ENCODE peak calls at places on chromosomes 1 and 21, in six cellular contexts. Q is neuronal stem cell; G is psoas muscle; A is adipocyte; Z is CD8-positive, alpha-beta memory T cell; P is naive thymus-derived CD4-positive, alpha-beta T cell. C is an unnamed sample.

GRCh38 chr1:17251699-17252376 is 2.9 kb downstream of the PADI3 start:
- DNase-seq in Q (no peak), G (no peak), A (no peak), Z (no peak), P (no peak), C (no peak)

GRCh38 chr21:20311388-20311787 is 686.8 kb upstream of the NCAM2 start:
- DNase-seq in Q (no peak), G (no peak), A (no peak), Z (no peak), P (no peak), C (no peak)

GRCh38 chr1:148389027-148389339 is 94.1 kb downstream of the PPIAL4G start:
- DNase-seq in Q (no peak), G (no peak), A (no peak), Z (no peak), P (no peak), C (no peak)

GRCh38 chr1:30149226-30149625 is 574.2 kb downstream of the MATN1 start:
- DNase-seq in Q (no peak), G (no peak), A (no peak), Z (no peak), P (no peak), C (no peak)

GRCh38 chr1:221575605-221576004 is 166.3 kb downstream of the DUSP10 start:
- DNase-seq in Q (no peak), G (no peak), A (no peak), Z (no peak), P (no peak), C (no peak)

GRCh38 chr1:111320066-111320879 is 29.6 kb downstream of the CHIA start:
- DNase-seq in Q (no peak), G (no peak), A (no peak), Z (no peak), P (no peak), C (peak; percentile 75)

GRCh38 chr1:226029568-226030225 is 30.6 kb upstream of the SDE2 start:
- DNase-seq in Q (no peak), G (no peak), A (no peak), Z (no peak), P (no peak), C (no peak)

GRCh38 chr1:18945401-18945849 is 11.1 kb downstream of the IFFO2 start:
- DNase-seq in Q (no peak), G (no peak), A (no peak), Z (no peak), P (no peak), C (no peak)

GRCh38 chr1:160408864-160409263 is 8.5 kb downstream of the VANGL2 start:
- DNase-seq in Q (no peak), G (no peak), A (no peak), Z (no peak), P (no peak), C (no peak)

GRCh38 chr1:220335668-220336067 is 63.4 kb upstream of the RAB3GAP2 start:
- DNase-seq in Q (no peak), G (no peak), A (peak; percentile 13), Z (no peak), P (no peak), C (no peak)

GRCh38 chr1:30793209-30793608 is 35.6 kb upstream of the LAPTM5 start:
- DNase-seq in Q (no peak), G (no peak), A (no peak), Z (no peak), P (no peak), C (no peak)

GRCh38 chr1:88488277-88488676 is 195.8 kb upstream of the PKN2 start:
- DNase-seq in Q (no peak), G (no peak), A (no peak), Z (no peak), P (no peak), C (no peak)

GRCh38 chr1:164713446-164714204 is 154.6 kb downstream of the PBX1 start:
- DNase-seq in Q (no peak), G (no peak), A (peak; percentile 59), Z (no peak), P (no peak), C (no peak)

GRCh38 chr1:229130028-229130668 is 140.8 kb upstream of the RAB4A start:
- DNase-seq in Q (no peak), G (no peak), A (no peak), Z (no peak), P (peak; percentile 67), C (peak; percentile 94)

DNA sequence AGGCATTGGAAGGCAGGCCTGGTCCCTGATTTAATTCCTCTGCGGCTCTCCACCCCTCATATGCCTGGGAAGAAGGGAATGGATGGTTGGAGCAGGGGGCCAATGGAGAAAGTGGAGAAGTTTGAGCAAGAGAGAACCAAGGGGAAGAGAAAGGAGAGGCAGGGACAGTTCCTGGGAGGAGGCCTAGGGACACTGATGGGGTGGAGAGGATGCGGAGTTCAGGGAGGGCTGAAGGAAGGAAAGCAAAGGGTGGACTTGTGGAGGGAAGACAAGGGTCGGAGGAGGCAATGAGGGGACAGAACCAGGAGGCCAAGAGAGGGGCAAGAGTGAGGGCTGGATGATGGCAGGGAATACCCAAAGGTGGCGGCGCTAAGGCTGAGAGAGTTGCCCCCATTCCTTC is 7.1 kb downstream of the ZBTB7B start:
- DNase-seq in Q (no peak), G (no peak), A (no peak), Z (no peak), P (no peak), C (no peak)
- H3K4me3 ChIP-seq in Q (no peak overlapping the region), G (peak overlapping the region; percentile 62), A (no peak overlapping the region), Z (peak overlapping the region; percentile 79), P (peak overlapping the region; percentile 72), C (no peak overlapping the region)

DNA sequence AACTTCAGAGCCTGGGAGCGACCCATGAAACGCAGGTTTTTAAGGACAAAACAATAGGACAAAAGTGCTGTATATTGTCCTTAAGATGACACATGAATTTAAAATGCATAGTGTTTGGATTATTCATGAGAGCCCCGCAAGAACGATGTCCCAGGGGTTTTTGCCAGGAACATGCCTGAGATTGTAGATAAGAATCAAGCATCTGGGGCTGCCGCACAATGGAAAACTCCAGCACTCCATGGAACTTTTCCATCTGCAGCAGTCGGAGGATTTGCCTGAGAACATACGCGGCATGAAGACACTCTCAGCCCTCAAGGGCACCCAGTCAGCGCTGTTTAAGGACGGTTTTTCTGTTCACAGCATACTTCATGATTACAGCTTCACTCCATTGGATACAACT is 5.3 kb upstream of the ERG start:
- DNase-seq in Q (no peak), G (no peak), A (peak; percentile 72), Z (no peak), P (no peak), C (no peak)
- H3K4me3 ChIP-seq in Q (no peak overlapping the region), G (peak overlapping the region; percentile 45), A (peak overlapping the region; percentile 54), Z (no peak overlapping the region), P (no peak overlapping the region), C (no peak overlapping the region)

GRCh38 chr1:94660994-94661393 is 119.4 kb upstream of the F3 start:
- DNase-seq in Q (peak; percentile 70), G (no peak), A (peak; percentile 52), Z (no peak), P (no peak), C (no peak)
- H3K4me3 ChIP-seq in Q (no peak overlapping the region), G (no peak overlapping the region), A (no peak overlapping the region), Z (no peak overlapping the region), P (no peak overlapping the region), C (no peak overlapping the region)

DNA sequence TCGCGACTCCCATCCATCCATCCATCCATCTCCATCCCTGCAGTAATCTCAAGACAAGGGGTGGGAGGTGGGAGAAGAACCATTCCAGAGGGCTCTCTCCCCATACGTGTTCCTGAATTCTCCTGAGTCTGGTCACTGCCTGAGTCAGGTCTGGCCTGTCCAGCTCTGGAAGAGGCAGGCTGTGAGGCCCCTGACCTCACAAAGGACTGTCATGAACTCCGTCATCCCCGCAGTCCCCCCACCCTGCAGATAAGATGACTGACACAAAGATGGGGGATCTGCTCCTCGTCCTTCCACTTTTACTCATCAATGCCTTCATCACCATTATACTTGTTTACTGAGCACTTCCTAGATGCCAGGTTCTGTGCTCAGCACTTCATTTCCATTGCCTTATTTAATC is 1.6 kb upstream of the MAP7D1 start:
- DNase-seq in Q (no peak), G (no peak), A (no peak), Z (no peak), P (no peak), C (no peak)
- H3K4me3 ChIP-seq in Q (no peak overlapping the region), G (no peak overlapping the region), A (no peak overlapping the region), Z (no peak overlapping the region), P (no peak overlapping the region), C (no peak overlapping the region)

GRCh38 chr1:156691216-156691615 is 14.0 kb upstream of the NES start:
- DNase-seq in Q (no peak), G (no peak), A (no peak), Z (no peak), P (no peak), C (no peak)

GRCh38 chr1:156690673-156691032 is 13.4 kb upstream of the NES start:
- DNase-seq in Q (no peak), G (no peak), A (no peak), Z (no peak), P (no peak), C (no peak)

GRCh38 chr1:156692409-156692957 is 12.9 kb downstream of the CRABP2 start:
- DNase-seq in Q (no peak), G (no peak), A (no peak), Z (no peak), P (no peak), C (no peak)

GRCh38 chr1:156692958-156693857 is 12.2 kb downstream of the CRABP2 start:
- DNase-seq in Q (peak; percentile 81), G (no peak), A (no peak), Z (no peak), P (no peak), C (peak; percentile 70)

GRCh38 chr1:156691665-156692408 is 13.5 kb downstream of the CRABP2 start:
- DNase-seq in Q (no peak), G (no peak), A (peak; percentile 34), Z (no peak), P (no peak), C (no peak)
- H3K4me3 ChIP-seq in Q (peak overlapping the region; percentile 22), G (no peak overlapping the region), A (no peak overlapping the region), Z (no peak overlapping the region), P (no peak overlapping the region), C (no peak overlapping the region)

GRCh38 chr1:156659672-156659993 is 17.6 kb downstream of the NES start:
- DNase-seq in Q (no peak), G (no peak), A (no peak), Z (no peak), P (no peak), C (no peak)
- H3K4me3 ChIP-seq in Q (no peak overlapping the region), G (no peak overlapping the region), A (peak overlapping the region; percentile 60), Z (peak overlapping the region; percentile 36), P (no peak overlapping the region), C (peak overlapping the region; percentile 21)